ENCODE peak calls at places on chromosomes 3 and 15, in seven cellular contexts. Y is neural crest cell; N is CD8-positive, alpha-beta T cell; A is choroid plexus epithelial cell; Z is Peyer's patch; I is thoracic aorta; G is coronary artery. P is an unnamed sample.

GRCh38 chr3:123778991-123779622 is 105.0 kb downstream of the MYLK start:
- DNase-seq in Y (no peak), N (no peak), A (no peak), Z (no peak), I (peak; percentile 41), G (no peak), P (no peak)

GRCh38 chr3:156456771-156457224 is 98.1 kb downstream of the SSR3 start:
- DNase-seq in Y (no peak), N (no peak), A (peak; percentile 44), Z (no peak), I (no peak), G (no peak), P (no peak)

GRCh38 chr15:98983333-98983732 is 24.3 kb downstream of the PGPEP1L start:
- DNase-seq in Y (no peak), N (no peak), A (peak; percentile 75), Z (no peak), I (peak; percentile 57), G (no peak), P (peak; percentile 75)

GRCh38 chr3:120170223-120170622 is 76.0 kb upstream of the GSK3B start:
- DNase-seq in Y (no peak), N (peak; percentile 25), A (no peak), Z (no peak), I (no peak), G (no peak), P (peak; percentile 91)

GRCh38 chr3:163508212-163508611 is 1570.1 kb downstream of the SI start:
- DNase-seq in Y (no peak), N (no peak), A (no peak), Z (no peak), I (no peak), G (no peak), P (no peak)

GRCh38 chr3:114827495-114827894 is 319.6 kb downstream of the ZBTB20 start:
- DNase-seq in Y (peak; percentile 5), N (no peak), A (peak; percentile 72), Z (no peak), I (no peak), G (no peak), P (peak; percentile 20)

GRCh38 chr15:90529369-90530249 is at the start of gene CRTC3:
- DNase-seq in Y (peak; percentile 44), N (peak; percentile 77), A (peak; percentile 66), Z (peak; percentile 54), I (no peak), G (peak; percentile 78), P (peak; percentile 26)

GRCh38 chr3:176789281-176789705 is 408.0 kb downstream of the TBL1XR1 start:
- DNase-seq in Y (no peak), N (no peak), A (no peak), Z (no peak), I (no peak), G (no peak), P (no peak)

GRCh38 chr15:43749690-43750345 is 3.6 kb downstream of the PDIA3 start:
- DNase-seq in Y (no peak), N (no peak), A (peak; percentile 22), Z (peak; percentile 45), I (no peak), G (no peak), P (no peak)

GRCh38 chr3:113697192-113698090 is 999 bp upstream of the USF3 start:
- DNase-seq in Y (no peak), N (peak; percentile 56), A (peak; percentile 54), Z (peak; percentile 31), I (no peak), G (no peak), P (no peak)

GRCh38 chr3:194076486-194076885 is 59.5 kb upstream of the HES1 start:
- DNase-seq in Y (no peak), N (no peak), A (no peak), Z (no peak), I (no peak), G (no peak), P (no peak)

GRCh38 chr3:44184319-44184953 is 57.2 kb upstream of the TOPAZ1 start:
- DNase-seq in Y (no peak), N (no peak), A (no peak), Z (no peak), I (no peak), G (no peak), P (no peak)

GRCh38 chr15:31255732-31256384 is 70.8 kb upstream of the KLF13 start:
- DNase-seq in Y (no peak), N (no peak), A (no peak), Z (no peak), I (no peak), G (no peak), P (no peak)

GRCh38 chr3:25478964-25479726 is 51.1 kb downstream of the RARB start:
- DNase-seq in Y (no peak), N (no peak), A (peak; percentile 68), Z (no peak), I (no peak), G (no peak), P (no peak)

GRCh38 chr3:17399586-17399985 is 342.8 kb downstream of the TBC1D5 start:
- DNase-seq in Y (no peak), N (no peak), A (no peak), Z (no peak), I (no peak), G (no peak), P (no peak)

GRCh38 chr3:118636841-118637240 is 397.8 kb downstream of the IGSF11 start:
- DNase-seq in Y (no peak), N (no peak), A (no peak), Z (no peak), I (no peak), G (no peak), P (no peak)

GRCh38 chr15:82855286-82856092 is 46.1 kb downstream of the WHAMM start:
- DNase-seq in Y (no peak), N (no peak), A (no peak), Z (no peak), I (no peak), G (no peak), P (no peak)

GRCh38 chr3:16400143-16400935 is 113.2 kb downstream of the RFTN1 start:
- DNase-seq in Y (no peak), N (no peak), A (peak; percentile 36), Z (no peak), I (no peak), G (no peak), P (no peak)

GRCh38 chr3:16402451-16402850 is 111.0 kb downstream of the RFTN1 start:
- DNase-seq in Y (no peak), N (no peak), A (peak; percentile 63), Z (no peak), I (no peak), G (no peak), P (peak; percentile 12)

GRCh38 chr3:16401273-16401672 is 112.2 kb downstream of the RFTN1 start:
- DNase-seq in Y (no peak), N (no peak), A (no peak), Z (no peak), I (no peak), G (no peak), P (no peak)

GRCh38 chr3:16398542-16399126 is 114.9 kb downstream of the RFTN1 start:
- DNase-seq in Y (no peak), N (no peak), A (no peak), Z (no peak), I (no peak), G (no peak), P (no peak)

GRCh38 chr3:16399473-16399872 is 114.0 kb downstream of the RFTN1 start:
- DNase-seq in Y (no peak), N (no peak), A (peak; percentile 87), Z (no peak), I (no peak), G (no peak), P (peak; percentile 81)
- TF ChIP-seq CTCF in Y (no peak), N (no peak), A (peak; percentile 62), Z (no peak), I (peak; percentile 8), G (no peak), P (peak; percentile 69)

GRCh38 chr3:11022115-11022514 is 29.6 kb downstream of the SLC6A1 start:
- DNase-seq in Y (no peak), N (no peak), A (no peak), Z (no peak), I (no peak), G (no peak), P (no peak)
- TF ChIP-seq CTCF in Y (no peak), N (no peak), A (no peak), Z (no peak), I (no peak), G (no peak), P (no peak)

DNA sequence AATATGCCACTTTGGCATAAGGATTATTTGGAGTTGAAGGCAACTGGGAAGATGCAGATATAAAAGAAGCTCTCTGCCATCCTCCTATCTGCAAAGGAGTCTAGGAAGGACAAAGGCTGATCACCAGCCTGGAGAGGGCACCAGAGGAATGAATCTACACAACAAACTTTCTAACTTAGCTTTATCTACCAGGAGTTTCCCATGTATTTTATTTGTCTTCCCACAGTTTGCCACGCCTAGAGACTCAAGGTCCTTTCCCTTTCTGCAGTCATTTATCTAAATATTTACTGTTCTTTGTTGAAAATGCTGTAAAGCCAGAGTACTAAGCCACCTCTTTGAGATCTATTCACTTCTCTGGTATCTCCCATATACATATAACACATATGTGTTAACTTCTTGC is 32.2 kb downstream of the GPR176 start:
- DNase-seq in Y (no peak), N (no peak), A (peak; percentile 65), Z (no peak), I (no peak), G (no peak), P (peak; percentile 53)
- TF ChIP-seq CTCF in Y (no peak), N (no peak), A (peak; percentile 60), Z (peak; percentile 44), I (no peak), G (no peak), P (peak; percentile 57)

GRCh38 chr15:39850436-39850835 is 67.8 kb upstream of the FSIP1 start:
- DNase-seq in Y (no peak), N (no peak), A (peak; percentile 59), Z (no peak), I (no peak), G (no peak), P (no peak)

GRCh38 chr15:39846108-39846507 is 63.5 kb upstream of the FSIP1 start:
- DNase-seq in Y (no peak), N (no peak), A (peak; percentile 31), Z (no peak), I (no peak), G (no peak), P (no peak)

GRCh38 chr15:39843561-39843960 is 60.9 kb upstream of the FSIP1 start:
- DNase-seq in Y (no peak), N (no peak), A (no peak), Z (no peak), I (no peak), G (no peak), P (no peak)

GRCh38 chr15:39845582-39845981 is 62.9 kb upstream of the FSIP1 start:
- DNase-seq in Y (no peak), N (no peak), A (no peak), Z (no peak), I (no peak), G (no peak), P (no peak)
- TF ChIP-seq CTCF in Y (no peak), N (no peak), A (no peak), Z (no peak), I (no peak), G (no peak), P (no peak)